ENCODE peak calls at places on chromosomes 13 and 19, in four cellular contexts. Y is HAP-1, Q is GM23248, R is transverse colon. K is an unnamed sample.

GRCh38 chr19:13764101-13764807 is at the start of gene MRI1:
- DNase-seq in R (peak; percentile 83), Y (peak; percentile 69), Q (peak; percentile 82), K (peak; percentile 88)

GRCh38 chr13:114027046-114027760 is 53.3 kb upstream of the C13orf46 start:
- DNase-seq in Y (no peak), R (no peak), Q (no peak), K (peak; percentile 47)

GRCh38 chr13:97749174-97749573 is 204.3 kb upstream of the IPO5 start:
- DNase-seq in R (no peak), Y (no peak), Q (peak; percentile 27), K (peak; percentile 61)

GRCh38 chr19:53879145-53880037 is 2.6 kb upstream of the PRKCG start:
- DNase-seq in R (peak; percentile 91), Y (peak; percentile 92), Q (peak; percentile 94), K (peak; percentile 34)

GRCh38 chr19:35718345-35719041 is 690 bp downstream of the KMT2B start:
- DNase-seq in R (peak; percentile 49), Q (peak; percentile 62), Y (no peak), K (peak; percentile 78)

GRCh38 chr19:35236638-35237400 is 8.3 kb upstream of the FAM187B start:
- DNase-seq in Q (no peak), Y (no peak), R (peak; percentile 28), K (peak; percentile 73)

GRCh38 chr13:78977311-78977710 is 318.4 kb upstream of the OBI1 start:
- DNase-seq in Q (no peak), Y (no peak), R (no peak), K (no peak)

GRCh38 chr13:21735621-21736401 is 64.9 kb downstream of the FGF9 start:
- DNase-seq in R (no peak), Y (no peak), Q (peak; percentile 15), K (no peak)

GRCh38 chr19:1846517-1847205 is 1.6 kb downstream of the REXO1 start:
- DNase-seq in R (no peak), Y (no peak), Q (no peak), K (no peak)

GRCh38 chr19:54452626-54453025 is 3.6 kb downstream of the LENG8 start:
- DNase-seq in Y (no peak), Q (no peak), R (no peak), K (no peak)

GRCh38 chr13:99331881-99332293 is 24.7 kb upstream of the GPR183 start:
- DNase-seq in Y (no peak), R (no peak), Q (no peak), K (no peak)

GRCh38 chr13:67052550-67053237 is 177.4 kb downstream of the PCDH9 start:
- DNase-seq in R (no peak), Y (no peak), Q (no peak), K (no peak)

GRCh38 chr13:109204252-109204651 is 574.8 kb downstream of the MYO16 start:
- DNase-seq in Q (no peak), Y (no peak), R (no peak), K (no peak)

GRCh38 chr13:42883771-42884170 is 102.4 kb downstream of the FAM216B start:
- DNase-seq in R (peak; percentile 43), Q (peak; percentile 70), Y (peak; percentile 82), K (peak; percentile 49)

GRCh38 chr19:5542665-5543064 is 25.1 kb downstream of the TINCR start:
- DNase-seq in Y (no peak), R (no peak), Q (no peak), K (no peak)

GRCh38 chr13:32047088-32047487 is 15.5 kb downstream of the FRY start:
- DNase-seq in Q (no peak), Y (peak; percentile 29), R (no peak), K (no peak)

GRCh38 chr13:113631341-113632095 is 26.5 kb downstream of the ATP4B start:
- DNase-seq in R (no peak), Y (no peak), Q (no peak), K (no peak)

GRCh38 chr19:34320277-34320676 is 44.7 kb upstream of the GPI start:
- DNase-seq in Y (no peak), Q (no peak), R (no peak), K (no peak)

GRCh38 chr19:46704379-46705076 is 12.4 kb downstream of the PRKD2 start:
- DNase-seq in Q (peak; percentile 50), Y (peak; percentile 36), R (peak; percentile 81), K (peak; percentile 94)

GRCh38 chr19:49091391-49092038 is 6.3 kb downstream of the SNRNP70 start:
- DNase-seq in Y (no peak), R (no peak), Q (no peak), K (no peak)

GRCh38 chr19:49098795-49099194 is 13.5 kb downstream of the SNRNP70 start:
- DNase-seq in Q (no peak), R (no peak), Y (no peak), K (no peak)

GRCh38 chr19:49092686-49093085 is 7.4 kb downstream of the SNRNP70 start:
- DNase-seq in R (no peak), Y (no peak), Q (no peak), K (no peak)

GRCh38 chr19:49097453-49098288 is 12.4 kb downstream of the SNRNP70 start:
- DNase-seq in Y (peak; percentile 52), Q (peak; percentile 79), R (peak; percentile 77), K (peak; percentile 96)

GRCh38 chr19:49094505-49095482 is 9.5 kb downstream of the SNRNP70 start:
- DNase-seq in Q (peak; percentile 25), R (no peak), Y (no peak), K (no peak)
- H3K4me1 ChIP-seq in Q (no peaks in the 10 kb centered on the region), R (no peaks in the 10 kb centered on the region), Y (no peaks in the 10 kb centered on the region), K (no peaks in the 10 kb centered on the region)

DNA sequence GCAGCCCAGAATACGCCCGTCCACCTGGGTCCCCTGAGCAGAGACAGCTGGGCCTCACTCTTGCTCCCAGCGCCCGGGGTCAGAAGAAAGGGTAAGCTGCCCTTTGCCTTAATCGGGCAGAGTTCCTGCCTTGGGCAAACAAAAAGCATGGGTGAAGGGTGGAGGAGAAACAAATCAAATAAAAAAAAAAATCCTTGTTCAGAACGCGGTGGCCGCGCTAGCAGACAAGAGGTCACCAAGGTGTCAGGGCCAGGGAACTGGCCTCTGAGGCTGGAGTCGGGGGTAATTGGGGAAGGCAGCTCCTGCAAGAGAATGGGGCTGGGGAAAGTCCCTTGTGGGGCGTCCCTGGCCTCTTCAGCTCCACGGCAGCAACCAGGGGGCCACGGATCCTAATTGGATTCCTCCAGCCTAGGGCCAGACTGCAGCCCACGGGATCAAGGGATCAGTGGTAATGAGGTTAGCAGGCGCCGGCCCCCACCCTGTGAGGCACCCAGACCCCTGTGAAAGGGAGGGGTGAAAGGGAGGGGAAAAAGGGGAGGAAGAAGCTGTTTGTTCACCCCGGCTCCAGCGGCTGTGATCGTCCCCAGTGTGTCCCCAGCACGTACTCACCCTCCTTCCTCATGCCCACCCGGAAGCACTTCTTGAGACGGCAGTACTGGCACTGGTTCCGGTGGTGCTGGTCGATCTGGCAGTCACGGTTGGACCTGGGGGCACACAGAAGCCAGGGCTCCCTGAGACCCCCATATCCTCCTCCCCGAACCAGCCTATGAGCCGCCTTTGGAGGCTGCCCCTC is 5.5 kb downstream of the NR2F6 start:
- DNase-seq in R (peak; percentile 58), Q (no peak), Y (no peak), K (no peak)
- H3K4me1 ChIP-seq in R (peaks cover 57% of the 10 kb centered on the region), Q (peaks cover 16% of the 10 kb centered on the region), Y (peaks cover 18% of the 10 kb centered on the region), K (peaks cover 36% of the 10 kb centered on the region)

GRCh38 chr19:29678484-29679106 is 13.3 kb downstream of the PLEKHF1 start:
- DNase-seq in Y (no peak), R (peak; percentile 28), Q (peak; percentile 20), K (no peak)

GRCh38 chr19:29680937-29681336 is 15.7 kb downstream of the PLEKHF1 start:
- DNase-seq in Q (no peak), R (no peak), Y (no peak), K (no peak)

GRCh38 chr19:29681422-29682235 is 16.4 kb downstream of the PLEKHF1 start:
- DNase-seq in Y (no peak), R (no peak), Q (peak; percentile 42), K (no peak)

GRCh38 chr19:29680447-29680846 is 15.2 kb downstream of the PLEKHF1 start:
- DNase-seq in R (peak; percentile 72), Y (no peak), Q (no peak), K (peak; percentile 56)

DNA sequence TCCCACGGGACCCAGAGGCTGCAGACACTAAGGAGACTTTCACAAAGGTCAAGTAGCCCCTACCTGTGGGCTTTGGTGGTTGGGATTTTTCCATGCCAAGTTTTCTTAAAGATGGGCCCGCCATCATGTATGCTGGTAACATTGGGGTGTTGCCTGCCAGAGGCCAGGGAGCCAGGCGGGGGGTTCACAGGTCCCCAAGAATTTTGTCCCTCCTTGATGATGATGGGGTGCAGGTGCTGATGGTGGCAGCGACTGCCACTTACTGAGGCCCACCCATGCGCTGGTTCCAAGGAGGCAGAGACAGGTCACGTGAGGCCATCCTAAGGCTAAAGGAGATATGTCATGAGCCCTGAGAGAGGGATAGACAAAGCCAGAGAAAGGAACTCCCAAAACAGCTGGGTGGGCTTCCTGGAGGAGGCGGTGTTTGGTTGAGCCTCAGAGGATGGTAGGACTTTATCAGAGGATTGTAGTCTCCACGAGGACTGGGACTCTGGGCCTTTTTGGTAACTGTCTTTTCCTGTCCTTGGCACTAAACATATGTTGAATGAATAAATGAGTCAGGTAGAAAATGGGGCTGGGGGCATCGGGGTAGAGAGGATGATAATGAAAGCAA is 14.4 kb downstream of the PLEKHF1 start:
- DNase-seq in R (no peak), Q (no peak), Y (no peak), K (no peak)
- H3K4me1 ChIP-seq in R (peaks cover 21% of the 10 kb centered on the region), Q (peaks cover 3% of the 10 kb centered on the region), Y (no peaks in the 10 kb centered on the region), K (peaks cover 6% of the 10 kb centered on the region)

DNA sequence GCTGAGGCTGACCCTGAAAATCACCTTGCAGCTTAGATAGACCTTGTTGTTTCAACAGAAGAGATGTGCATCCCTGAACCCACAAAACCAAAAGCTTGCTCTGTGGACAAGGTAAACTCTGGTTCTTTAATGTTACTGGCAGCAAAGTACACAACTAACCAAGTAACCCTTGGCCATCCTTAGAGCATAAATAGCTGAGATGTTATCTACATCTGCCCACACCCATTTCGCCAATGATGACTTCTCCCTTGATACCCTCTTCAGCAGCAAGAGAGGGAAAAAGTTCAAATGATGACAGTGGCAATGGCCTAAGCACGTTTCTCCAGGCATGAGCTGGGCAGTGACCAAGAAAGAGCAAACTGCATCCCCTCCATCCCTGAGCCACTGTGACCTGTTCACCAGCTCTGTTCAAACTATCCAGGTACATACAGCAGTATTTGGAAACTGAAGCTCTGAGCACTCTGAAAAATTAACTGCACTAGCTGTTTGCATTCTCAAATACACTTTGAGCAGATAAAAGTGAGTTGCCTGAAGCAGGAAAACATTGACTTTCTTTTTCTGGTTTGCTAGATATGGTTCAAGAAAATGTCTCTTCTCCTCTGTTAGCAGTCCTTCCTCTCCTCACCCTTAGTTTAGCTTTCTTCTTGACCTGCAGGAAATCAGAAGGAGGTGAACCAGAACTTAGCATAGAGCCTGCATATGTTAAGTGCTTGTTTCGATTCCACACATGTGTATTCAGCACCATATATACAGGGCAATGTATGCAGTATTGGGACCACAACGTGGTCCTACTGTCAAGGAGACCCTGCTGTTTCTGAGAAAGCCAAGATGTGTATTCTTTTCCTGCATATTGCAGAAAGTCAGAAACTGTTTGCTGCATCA is 231.7 kb downstream of the FOXO1 start:
- DNase-seq in R (no peak), Q (no peak), Y (no peak), K (peak; percentile 46)
- H3K4me1 ChIP-seq in R (no peaks in the 10 kb centered on the region), Q (peaks cover 10% of the 10 kb centered on the region), Y (no peaks in the 10 kb centered on the region), K (peaks cover 78% of the 10 kb centered on the region)

GRCh38 chr19:19388568-19389555 is 16.6 kb upstream of the GATAD2A start:
- DNase-seq in Q (no peak), Y (no peak), R (no peak), K (no peak)
- H3K4me1 ChIP-seq in Q (peaks cover 25% of the 10 kb centered on the region), Y (peaks cover 14% of the 10 kb centered on the region), R (peaks cover 49% of the 10 kb centered on the region), K (peaks cover 20% of the 10 kb centered on the region)

DNA sequence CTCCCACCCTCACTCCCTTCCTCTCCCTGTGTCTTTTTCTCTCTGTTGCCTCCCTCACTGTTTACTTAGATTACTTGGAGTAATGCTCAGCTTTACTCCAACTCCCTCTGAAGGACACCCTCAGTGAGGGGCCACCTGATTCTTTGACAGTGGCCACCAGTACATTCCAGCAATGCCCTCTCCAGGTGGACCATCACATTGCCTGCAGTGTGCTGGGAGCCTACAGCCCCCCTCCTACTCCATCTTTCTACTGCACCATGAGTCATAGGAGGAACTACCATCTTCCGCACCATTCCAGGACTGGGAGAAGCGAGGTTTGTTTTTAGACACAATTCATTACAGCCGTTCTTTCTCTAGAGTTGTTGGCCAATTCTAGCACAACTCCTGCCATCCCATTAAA is 96.6 kb upstream of the POSTN start:
- DNase-seq in Y (no peak), R (no peak), Q (no peak), K (no peak)
- H3K4me1 ChIP-seq in Y (no peaks in the 10 kb centered on the region), R (no peaks in the 10 kb centered on the region), Q (peaks cover 6% of the 10 kb centered on the region), K (no peaks in the 10 kb centered on the region)

K was measured in Karpas-422.